ENCODE peak calls at places on chromosomes 6 and 20, in seven cellular contexts. One of them, this sample, is unnamed.

GRCh38 chr6:105601541-105602174 is 198.8 kb upstream of the PREP start:
- DNase-seq in right lobe of liver: no peak
- DNase-seq in upper lobe of right lung: peak; percentile 62
- DNase-seq in GM23338: no peak
- DNase-seq in PC-3: no peak
- DNase-seq in stomach: peak; percentile 50
- DNase-seq in RWPE2: peak; percentile 88
- DNase-seq in this sample: no peak

GRCh38 chr20:17867546-17867945 is 101.0 kb downstream of the SNX5 start:
- DNase-seq in right lobe of liver: no peak
- DNase-seq in upper lobe of right lung: peak; percentile 19
- DNase-seq in GM23338: no peak
- DNase-seq in PC-3: no peak
- DNase-seq in stomach: no peak
- DNase-seq in RWPE2: no peak
- DNase-seq in this sample: no peak

GRCh38 chr6:33029297-33030184 is 20.1 kb upstream of the HLA-DOA start:
- DNase-seq in right lobe of liver: no peak
- DNase-seq in upper lobe of right lung: no peak
- DNase-seq in GM23338: peak; percentile 28
- DNase-seq in PC-3: no peak
- DNase-seq in stomach: peak; percentile 45
- DNase-seq in RWPE2: no peak
- DNase-seq in this sample: no peak

GRCh38 chr6:12354499-12354898 is 64.3 kb downstream of the EDN1 start:
- DNase-seq in right lobe of liver: no peak
- DNase-seq in upper lobe of right lung: no peak
- DNase-seq in GM23338: peak; percentile 70
- DNase-seq in PC-3: no peak
- DNase-seq in stomach: peak; percentile 58
- DNase-seq in RWPE2: no peak
- DNase-seq in this sample: no peak

GRCh38 chr20:14925286-14925685 is 587.9 kb upstream of the FLRT3 start:
- DNase-seq in right lobe of liver: no peak
- DNase-seq in upper lobe of right lung: no peak
- DNase-seq in GM23338: no peak
- DNase-seq in PC-3: peak; percentile 68
- DNase-seq in stomach: no peak
- DNase-seq in RWPE2: no peak
- DNase-seq in this sample: no peak

GRCh38 chr20:61736751-61737310 is 328.9 kb downstream of the TAF4 start:
- DNase-seq in right lobe of liver: peak; percentile 41
- DNase-seq in upper lobe of right lung: no peak
- DNase-seq in GM23338: no peak
- DNase-seq in PC-3: no peak
- DNase-seq in stomach: no peak
- DNase-seq in RWPE2: peak; percentile 78
- DNase-seq in this sample: no peak

GRCh38 chr6:10659697-10660348 is 34.6 kb downstream of the C6orf52 start:
- DNase-seq in right lobe of liver: no peak
- DNase-seq in upper lobe of right lung: peak; percentile 65
- DNase-seq in GM23338: peak; percentile 69
- DNase-seq in PC-3: no peak
- DNase-seq in stomach: peak; percentile 26
- DNase-seq in RWPE2: no peak
- DNase-seq in this sample: no peak

GRCh38 chr20:63941282-63942060 is 14.7 kb downstream of the UCKL1 start:
- DNase-seq in right lobe of liver: peak; percentile 64
- DNase-seq in upper lobe of right lung: peak; percentile 90
- DNase-seq in GM23338: peak; percentile 98
- DNase-seq in PC-3: peak; percentile 54
- DNase-seq in stomach: peak; percentile 64
- DNase-seq in RWPE2: peak; percentile 100
- DNase-seq in this sample: no peak

GRCh38 chr6:35642471-35643161 is 46.1 kb downstream of the FKBP5 start:
- DNase-seq in right lobe of liver: no peak
- DNase-seq in upper lobe of right lung: no peak
- DNase-seq in GM23338: no peak
- DNase-seq in PC-3: no peak
- DNase-seq in stomach: no peak
- DNase-seq in RWPE2: no peak
- DNase-seq in this sample: no peak

GRCh38 chr6:34792605-34793500 is 970 bp downstream of the BLTP3A start:
- DNase-seq in right lobe of liver: no peak
- DNase-seq in upper lobe of right lung: no peak
- DNase-seq in GM23338: peak; percentile 64
- DNase-seq in PC-3: peak; percentile 65
- DNase-seq in stomach: peak; percentile 40
- DNase-seq in RWPE2: no peak
- DNase-seq in this sample: peak; percentile 33

GRCh38 chr6:41700577-41701347 is 34.6 kb downstream of the TFEB start:
- DNase-seq in right lobe of liver: peak; percentile 48
- DNase-seq in upper lobe of right lung: no peak
- DNase-seq in GM23338: peak; percentile 57
- DNase-seq in PC-3: no peak
- DNase-seq in stomach: no peak
- DNase-seq in RWPE2: no peak
- DNase-seq in this sample: no peak

GRCh38 chr6:93829009-93829408 is 409.6 kb upstream of the EPHA7 start:
- DNase-seq in right lobe of liver: no peak
- DNase-seq in upper lobe of right lung: no peak
- DNase-seq in GM23338: peak; percentile 62
- DNase-seq in PC-3: no peak
- DNase-seq in stomach: no peak
- DNase-seq in RWPE2: no peak
- DNase-seq in this sample: no peak

GRCh38 chr20:6663104-6663503 is 104.4 kb upstream of the BMP2 start:
- DNase-seq in right lobe of liver: no peak
- DNase-seq in upper lobe of right lung: no peak
- DNase-seq in GM23338: peak; percentile 62
- DNase-seq in PC-3: no peak
- DNase-seq in stomach: no peak
- DNase-seq in RWPE2: no peak
- DNase-seq in this sample: no peak

GRCh38 chr6:42125231-42125630 is 17.2 kb downstream of the C6orf132 start:
- DNase-seq in right lobe of liver: no peak
- DNase-seq in upper lobe of right lung: no peak
- DNase-seq in GM23338: no peak
- DNase-seq in PC-3: no peak
- DNase-seq in stomach: no peak
- DNase-seq in RWPE2: no peak
- DNase-seq in this sample: no peak

GRCh38 chr6:122692807-122693580 is 82.8 kb downstream of the PKIB start:
- DNase-seq in right lobe of liver: no peak
- DNase-seq in upper lobe of right lung: no peak
- DNase-seq in GM23338: peak; percentile 20
- DNase-seq in PC-3: no peak
- DNase-seq in stomach: no peak
- DNase-seq in RWPE2: no peak
- DNase-seq in this sample: no peak

GRCh38 chr6:36912583-36912982 is 26.8 kb downstream of the C6orf89 start:
- DNase-seq in right lobe of liver: no peak
- DNase-seq in upper lobe of right lung: no peak
- DNase-seq in GM23338: no peak
- DNase-seq in PC-3: peak; percentile 96
- DNase-seq in stomach: no peak
- DNase-seq in RWPE2: peak; percentile 67
- DNase-seq in this sample: no peak

GRCh38 chr20:2626853-2627541 is 25.4 kb upstream of the NOP56 start:
- DNase-seq in right lobe of liver: no peak
- DNase-seq in upper lobe of right lung: no peak
- DNase-seq in GM23338: peak; percentile 22
- DNase-seq in PC-3: peak; percentile 83
- DNase-seq in stomach: no peak
- DNase-seq in RWPE2: peak; percentile 79
- DNase-seq in this sample: no peak

GRCh38 chr6:35086636-35087360 is 54.3 kb downstream of the TCP11 start:
- DNase-seq in right lobe of liver: no peak
- DNase-seq in upper lobe of right lung: peak; percentile 51
- DNase-seq in GM23338: no peak
- DNase-seq in PC-3: no peak
- DNase-seq in stomach: no peak
- DNase-seq in RWPE2: no peak
- DNase-seq in this sample: peak; percentile 42

GRCh38 chr6:33314515-33314942 is 651 bp upstream of the TAPBP start:
- DNase-seq in right lobe of liver: peak; percentile 59
- DNase-seq in upper lobe of right lung: peak; percentile 75
- DNase-seq in GM23338: peak; percentile 82
- DNase-seq in PC-3: peak; percentile 61
- DNase-seq in stomach: peak; percentile 39
- DNase-seq in RWPE2: no peak
- DNase-seq in this sample: peak; percentile 55

GRCh38 chr6:96171112-96171511 is 155.3 kb downstream of the FUT9 start:
- DNase-seq in right lobe of liver: no peak
- DNase-seq in upper lobe of right lung: no peak
- DNase-seq in GM23338: no peak
- DNase-seq in PC-3: no peak
- DNase-seq in stomach: no peak
- DNase-seq in RWPE2: no peak
- DNase-seq in this sample: no peak

GRCh38 chr6:14117158-14118090 is at the start of gene CD83:
- DNase-seq in right lobe of liver: peak; percentile 89
- DNase-seq in upper lobe of right lung: peak; percentile 91
- DNase-seq in GM23338: peak; percentile 84
- DNase-seq in PC-3: peak; percentile 72
- DNase-seq in stomach: peak; percentile 84
- DNase-seq in RWPE2: no peak
- DNase-seq in this sample: peak; percentile 88

GRCh38 chr6:14119764-14120163 is 2.2 kb downstream of the CD83 start:
- DNase-seq in right lobe of liver: no peak
- DNase-seq in upper lobe of right lung: no peak
- DNase-seq in GM23338: no peak
- DNase-seq in PC-3: no peak
- DNase-seq in stomach: no peak
- DNase-seq in RWPE2: no peak
- DNase-seq in this sample: no peak

GRCh38 chr6:14118091-14118439 is 493 bp downstream of the CD83 start:
- DNase-seq in right lobe of liver: no peak
- DNase-seq in upper lobe of right lung: no peak
- DNase-seq in GM23338: no peak
- DNase-seq in PC-3: no peak
- DNase-seq in stomach: no peak
- DNase-seq in RWPE2: no peak
- DNase-seq in this sample: no peak

GRCh38 chr6:14120556-14120955 is 3.0 kb downstream of the CD83 start:
- DNase-seq in right lobe of liver: no peak
- DNase-seq in upper lobe of right lung: no peak
- DNase-seq in GM23338: no peak
- DNase-seq in PC-3: no peak
- DNase-seq in stomach: no peak
- DNase-seq in RWPE2: no peak
- DNase-seq in this sample: no peak

DNA sequence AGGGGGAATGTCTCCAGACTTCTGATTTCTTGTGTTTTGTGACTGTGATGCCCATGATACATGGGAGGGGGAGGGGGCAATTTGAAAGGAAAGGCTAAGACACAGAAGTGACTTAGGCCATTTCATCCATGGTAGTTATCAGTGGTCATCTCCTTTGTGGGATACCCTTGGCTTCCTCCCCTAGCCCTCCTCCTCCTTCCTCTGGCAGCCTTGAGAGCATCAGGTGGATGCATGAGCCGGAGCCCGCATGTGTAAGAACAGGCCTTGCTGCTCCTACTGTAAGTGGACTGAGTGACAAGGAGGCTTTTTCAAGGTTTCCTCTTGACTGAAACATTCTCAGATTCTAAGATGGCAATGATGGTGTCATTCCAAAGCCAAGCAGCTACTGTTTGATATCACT is 872 bp downstream of the CD83 start:
- DNase-seq in right lobe of liver: no peak
- DNase-seq in upper lobe of right lung: no peak
- DNase-seq in GM23338: no peak
- DNase-seq in PC-3: no peak
- DNase-seq in stomach: no peak
- DNase-seq in RWPE2: no peak
- DNase-seq in this sample: no peak
- H3K4me1 ChIP-seq in right lobe of liver: no peaks in the 10 kb centered on the region
- H3K4me1 ChIP-seq in upper lobe of right lung: peaks cover 10% of the 10 kb centered on the region
- H3K4me1 ChIP-seq in GM23338: peaks cover 7% of the 10 kb centered on the region
- H3K4me1 ChIP-seq in PC-3: peaks cover 8% of the 10 kb centered on the region
- H3K4me1 ChIP-seq in stomach: peaks cover 29% of the 10 kb centered on the region
- H3K4me1 ChIP-seq in RWPE2: no peaks in the 10 kb centered on the region
- H3K4me1 ChIP-seq in this sample: peaks cover 3% of the 10 kb centered on the region

GRCh38 chr6:160678744-160679401 is 14.8 kb upstream of the LPA start:
- DNase-seq in right lobe of liver: peak; percentile 80
- DNase-seq in upper lobe of right lung: no peak
- DNase-seq in GM23338: peak; percentile 34
- DNase-seq in PC-3: no peak
- DNase-seq in stomach: no peak
- DNase-seq in RWPE2: no peak
- DNase-seq in this sample: peak; percentile 32

GRCh38 chr6:160678230-160678629 is 14.2 kb upstream of the LPA start:
- DNase-seq in right lobe of liver: no peak
- DNase-seq in upper lobe of right lung: no peak
- DNase-seq in GM23338: no peak
- DNase-seq in PC-3: no peak
- DNase-seq in stomach: no peak
- DNase-seq in RWPE2: no peak
- DNase-seq in this sample: no peak

DNA sequence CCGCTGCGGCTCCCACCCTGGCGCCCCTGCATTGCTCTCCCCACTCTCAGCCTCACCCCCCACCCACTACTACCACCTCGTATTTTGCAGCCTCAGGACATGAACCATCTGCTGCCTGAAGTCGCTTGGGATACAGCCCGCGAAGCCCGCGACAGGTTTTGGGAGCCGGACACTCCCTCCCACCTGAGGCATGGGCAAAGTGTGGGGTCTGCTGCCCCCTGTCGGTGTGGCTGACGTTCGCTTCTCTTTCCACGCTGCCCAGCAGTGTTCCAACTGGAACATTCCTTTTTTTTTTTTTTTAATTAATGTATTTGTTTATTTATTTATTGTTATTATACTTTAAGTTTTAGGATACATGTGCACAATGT is 15.3 kb upstream of the LPA start:
- DNase-seq in right lobe of liver: peak; percentile 73
- DNase-seq in upper lobe of right lung: peak; percentile 67
- DNase-seq in GM23338: peak; percentile 77
- DNase-seq in PC-3: no peak
- DNase-seq in stomach: no peak
- DNase-seq in RWPE2: no peak
- DNase-seq in this sample: peak; percentile 74
- TF ChIP-seq CTCF in right lobe of liver: peak; percentile 54
- TF ChIP-seq CTCF in upper lobe of right lung: peak; percentile 13
- TF ChIP-seq CTCF in GM23338: peak; percentile 67
- TF ChIP-seq CTCF in PC-3: no peak
- TF ChIP-seq CTCF in stomach: no peak
- TF ChIP-seq CTCF in RWPE2: peak; percentile 41
- TF ChIP-seq CTCF in this sample: peak; percentile 22

GRCh38 chr6:7132398-7132797 is 24.6 kb downstream of the RREB1 start:
- DNase-seq in right lobe of liver: no peak
- DNase-seq in upper lobe of right lung: no peak
- DNase-seq in GM23338: no peak
- DNase-seq in PC-3: no peak
- DNase-seq in stomach: no peak
- DNase-seq in RWPE2: no peak
- DNase-seq in this sample: no peak
- H3K4me1 ChIP-seq in right lobe of liver: no peaks in the 10 kb centered on the region
- H3K4me1 ChIP-seq in upper lobe of right lung: peaks cover 17% of the 10 kb centered on the region
- H3K4me1 ChIP-seq in GM23338: peaks cover 9% of the 10 kb centered on the region
- H3K4me1 ChIP-seq in PC-3: peaks cover 23% of the 10 kb centered on the region
- H3K4me1 ChIP-seq in stomach: peaks cover 70% of the 10 kb centered on the region
- H3K4me1 ChIP-seq in RWPE2: peaks cover 36% of the 10 kb centered on the region
- H3K4me1 ChIP-seq in this sample: peaks cover 47% of the 10 kb centered on the region

GRCh38 chr6:85169189-85169588 is 280.7 kb upstream of the NT5E start:
- DNase-seq in right lobe of liver: peak; percentile 42
- DNase-seq in upper lobe of right lung: no peak
- DNase-seq in GM23338: peak; percentile 11
- DNase-seq in PC-3: no peak
- DNase-seq in stomach: no peak
- DNase-seq in RWPE2: no peak
- DNase-seq in this sample: no peak
- TF ChIP-seq CTCF in right lobe of liver: no peak
- TF ChIP-seq CTCF in upper lobe of right lung: no peak
- TF ChIP-seq CTCF in GM23338: no peak
- TF ChIP-seq CTCF in PC-3: no peak
- TF ChIP-seq CTCF in stomach: no peak
- TF ChIP-seq CTCF in RWPE2: no peak
- TF ChIP-seq CTCF in this sample: no peak

This sample was measured in pancreas.